ENCODE peak calls at places on chromosomes 2 and 18, in ten cellular contexts. One of them, this sample, is unnamed.

GRCh38 chr2:96530474-96531357 is 5.8 kb upstream of the ARID5A start:
- DNase-seq in CD4-positive, alpha-beta T cell: no peak
- DNase-seq in fibroblast of mammary gland: no peak
- DNase-seq in Panc1: no peak
- DNase-seq in BJ: no peak
- DNase-seq in choroid plexus epithelial cell: no peak
- DNase-seq in progenitor cell of endocrine pancreas: no peak
- DNase-seq in A549: no peak
- DNase-seq in fibroblast of pulmonary artery: no peak
- DNase-seq in pancreas: no peak
- DNase-seq in this sample: no peak

GRCh38 chr2:172484253-172484652 is 56.9 kb downstream of the ITGA6 start:
- DNase-seq in BJ: no peak
- DNase-seq in CD4-positive, alpha-beta T cell: no peak
- DNase-seq in fibroblast of mammary gland: peak; percentile 30
- DNase-seq in pancreas: no peak
- DNase-seq in choroid plexus epithelial cell: peak; percentile 55
- DNase-seq in A549: peak; percentile 24
- DNase-seq in Panc1: no peak
- DNase-seq in fibroblast of pulmonary artery: peak; percentile 46
- DNase-seq in progenitor cell of endocrine pancreas: no peak
- DNase-seq in this sample: peak; percentile 18

GRCh38 chr2:202541137-202541536 is 93.6 kb upstream of the FAM117B start:
- DNase-seq in choroid plexus epithelial cell: no peak
- DNase-seq in BJ: no peak
- DNase-seq in Panc1: no peak
- DNase-seq in fibroblast of pulmonary artery: peak; percentile 25
- DNase-seq in A549: no peak
- DNase-seq in progenitor cell of endocrine pancreas: no peak
- DNase-seq in CD4-positive, alpha-beta T cell: no peak
- DNase-seq in fibroblast of mammary gland: no peak
- DNase-seq in pancreas: no peak
- DNase-seq in this sample: no peak

GRCh38 chr2:8848328-8849100 is 11.1 kb upstream of the KIDINS220 start:
- DNase-seq in fibroblast of mammary gland: no peak
- DNase-seq in choroid plexus epithelial cell: no peak
- DNase-seq in fibroblast of pulmonary artery: no peak
- DNase-seq in pancreas: no peak
- DNase-seq in A549: no peak
- DNase-seq in BJ: no peak
- DNase-seq in Panc1: no peak
- DNase-seq in CD4-positive, alpha-beta T cell: no peak
- DNase-seq in progenitor cell of endocrine pancreas: no peak
- DNase-seq in this sample: no peak

GRCh38 chr2:175817200-175817599 is 184.9 kb downstream of the LNPK start:
- DNase-seq in progenitor cell of endocrine pancreas: no peak
- DNase-seq in pancreas: no peak
- DNase-seq in fibroblast of pulmonary artery: no peak
- DNase-seq in Panc1: no peak
- DNase-seq in A549: no peak
- DNase-seq in fibroblast of mammary gland: no peak
- DNase-seq in choroid plexus epithelial cell: no peak
- DNase-seq in CD4-positive, alpha-beta T cell: no peak
- DNase-seq in BJ: no peak
- DNase-seq in this sample: no peak

GRCh38 chr2:68225119-68225632 is 27.2 kb downstream of the PPP3R1 start:
- DNase-seq in CD4-positive, alpha-beta T cell: no peak
- DNase-seq in pancreas: no peak
- DNase-seq in fibroblast of pulmonary artery: peak; percentile 34
- DNase-seq in BJ: no peak
- DNase-seq in fibroblast of mammary gland: peak; percentile 54
- DNase-seq in Panc1: peak; percentile 30
- DNase-seq in A549: peak; percentile 77
- DNase-seq in choroid plexus epithelial cell: peak; percentile 65
- DNase-seq in progenitor cell of endocrine pancreas: no peak
- DNase-seq in this sample: no peak

GRCh38 chr2:107719781-107720180 is 106.9 kb upstream of the RGPD4 start:
- DNase-seq in progenitor cell of endocrine pancreas: no peak
- DNase-seq in fibroblast of mammary gland: no peak
- DNase-seq in choroid plexus epithelial cell: no peak
- DNase-seq in A549: no peak
- DNase-seq in pancreas: no peak
- DNase-seq in CD4-positive, alpha-beta T cell: no peak
- DNase-seq in Panc1: no peak
- DNase-seq in BJ: no peak
- DNase-seq in fibroblast of pulmonary artery: no peak
- DNase-seq in this sample: no peak

GRCh38 chr2:95061601-95062183 is 36.2 kb downstream of the MAL start:
- DNase-seq in BJ: no peak
- DNase-seq in fibroblast of mammary gland: no peak
- DNase-seq in pancreas: no peak
- DNase-seq in progenitor cell of endocrine pancreas: no peak
- DNase-seq in choroid plexus epithelial cell: no peak
- DNase-seq in A549: no peak
- DNase-seq in Panc1: no peak
- DNase-seq in CD4-positive, alpha-beta T cell: no peak
- DNase-seq in fibroblast of pulmonary artery: no peak
- DNase-seq in this sample: no peak

GRCh38 chr2:184765048-184765881 is 166.9 kb downstream of the ZNF804A start:
- DNase-seq in A549: no peak
- DNase-seq in CD4-positive, alpha-beta T cell: no peak
- DNase-seq in BJ: no peak
- DNase-seq in fibroblast of pulmonary artery: no peak
- DNase-seq in Panc1: no peak
- DNase-seq in fibroblast of mammary gland: no peak
- DNase-seq in progenitor cell of endocrine pancreas: no peak
- DNase-seq in choroid plexus epithelial cell: peak; percentile 11
- DNase-seq in pancreas: no peak
- DNase-seq in this sample: no peak

GRCh38 chr2:38030590-38031326 is 45.2 kb downstream of the CYP1B1 start:
- DNase-seq in CD4-positive, alpha-beta T cell: no peak
- DNase-seq in Panc1: no peak
- DNase-seq in fibroblast of pulmonary artery: peak; percentile 17
- DNase-seq in fibroblast of mammary gland: peak; percentile 65
- DNase-seq in A549: no peak
- DNase-seq in progenitor cell of endocrine pancreas: no peak
- DNase-seq in choroid plexus epithelial cell: peak; percentile 56
- DNase-seq in BJ: no peak
- DNase-seq in pancreas: no peak
- DNase-seq in this sample: no peak

GRCh38 chr2:227180286-227180685 is 15.9 kb downstream of the COL4A3 start:
- DNase-seq in progenitor cell of endocrine pancreas: no peak
- DNase-seq in Panc1: no peak
- DNase-seq in fibroblast of pulmonary artery: no peak
- DNase-seq in pancreas: no peak
- DNase-seq in CD4-positive, alpha-beta T cell: no peak
- DNase-seq in fibroblast of mammary gland: no peak
- DNase-seq in A549: peak; percentile 15
- DNase-seq in choroid plexus epithelial cell: no peak
- DNase-seq in BJ: no peak
- DNase-seq in this sample: no peak

GRCh38 chr2:8605350-8606065 is 76.3 kb upstream of the ID2 start:
- DNase-seq in fibroblast of pulmonary artery: no peak
- DNase-seq in choroid plexus epithelial cell: peak; percentile 57
- DNase-seq in CD4-positive, alpha-beta T cell: no peak
- DNase-seq in A549: peak; percentile 79
- DNase-seq in progenitor cell of endocrine pancreas: no peak
- DNase-seq in fibroblast of mammary gland: peak; percentile 46
- DNase-seq in Panc1: peak; percentile 18
- DNase-seq in pancreas: no peak
- DNase-seq in BJ: peak; percentile 10
- DNase-seq in this sample: peak; percentile 59

GRCh38 chr2:134075204-134075603 is 178.7 kb upstream of the MGAT5 start:
- DNase-seq in Panc1: no peak
- DNase-seq in fibroblast of pulmonary artery: no peak
- DNase-seq in choroid plexus epithelial cell: no peak
- DNase-seq in BJ: no peak
- DNase-seq in CD4-positive, alpha-beta T cell: no peak
- DNase-seq in fibroblast of mammary gland: no peak
- DNase-seq in progenitor cell of endocrine pancreas: no peak
- DNase-seq in A549: no peak
- DNase-seq in pancreas: no peak
- DNase-seq in this sample: no peak

GRCh38 chr2:239441261-239441701 is 40.5 kb upstream of the HDAC4 start:
- DNase-seq in fibroblast of mammary gland: no peak
- DNase-seq in CD4-positive, alpha-beta T cell: no peak
- DNase-seq in choroid plexus epithelial cell: no peak
- DNase-seq in Panc1: no peak
- DNase-seq in BJ: no peak
- DNase-seq in pancreas: no peak
- DNase-seq in fibroblast of pulmonary artery: no peak
- DNase-seq in A549: no peak
- DNase-seq in progenitor cell of endocrine pancreas: no peak
- DNase-seq in this sample: no peak

GRCh38 chr2:63741884-63742583 is 99.7 kb upstream of the UGP2 start:
- DNase-seq in Panc1: no peak
- DNase-seq in A549: peak; percentile 29
- DNase-seq in pancreas: no peak
- DNase-seq in fibroblast of pulmonary artery: no peak
- DNase-seq in BJ: no peak
- DNase-seq in progenitor cell of endocrine pancreas: no peak
- DNase-seq in choroid plexus epithelial cell: peak; percentile 72
- DNase-seq in CD4-positive, alpha-beta T cell: no peak
- DNase-seq in fibroblast of mammary gland: peak; percentile 34
- DNase-seq in this sample: peak; percentile 39

GRCh38 chr2:17813015-17813741 is 3.1 kb upstream of the MSGN1 start:
- DNase-seq in fibroblast of pulmonary artery: no peak
- DNase-seq in choroid plexus epithelial cell: peak; percentile 16
- DNase-seq in BJ: no peak
- DNase-seq in Panc1: no peak
- DNase-seq in progenitor cell of endocrine pancreas: no peak
- DNase-seq in fibroblast of mammary gland: peak; percentile 69
- DNase-seq in CD4-positive, alpha-beta T cell: no peak
- DNase-seq in A549: no peak
- DNase-seq in pancreas: no peak
- DNase-seq in this sample: peak; percentile 20

GRCh38 chr18:36376361-36376760 is 78.8 kb downstream of the FHOD3 start:
- DNase-seq in progenitor cell of endocrine pancreas: no peak
- DNase-seq in A549: no peak
- DNase-seq in fibroblast of mammary gland: peak; percentile 67
- DNase-seq in CD4-positive, alpha-beta T cell: no peak
- DNase-seq in pancreas: no peak
- DNase-seq in Panc1: no peak
- DNase-seq in fibroblast of pulmonary artery: peak; percentile 22
- DNase-seq in choroid plexus epithelial cell: peak; percentile 14
- DNase-seq in BJ: no peak
- DNase-seq in this sample: peak; percentile 61

GRCh38 chr2:197079414-197079813 is 152.9 kb upstream of the PGAP1 start:
- DNase-seq in A549: no peak
- DNase-seq in pancreas: no peak
- DNase-seq in CD4-positive, alpha-beta T cell: no peak
- DNase-seq in choroid plexus epithelial cell: no peak
- DNase-seq in BJ: no peak
- DNase-seq in progenitor cell of endocrine pancreas: no peak
- DNase-seq in fibroblast of pulmonary artery: no peak
- DNase-seq in fibroblast of mammary gland: no peak
- DNase-seq in Panc1: no peak
- DNase-seq in this sample: no peak

GRCh38 chr2:206392118-206392517 is 51.2 kb upstream of the ADAM23 start:
- DNase-seq in progenitor cell of endocrine pancreas: no peak
- DNase-seq in CD4-positive, alpha-beta T cell: no peak
- DNase-seq in pancreas: no peak
- DNase-seq in fibroblast of pulmonary artery: peak; percentile 68
- DNase-seq in choroid plexus epithelial cell: peak; percentile 79
- DNase-seq in fibroblast of mammary gland: peak; percentile 63
- DNase-seq in Panc1: no peak
- DNase-seq in A549: peak; percentile 59
- DNase-seq in BJ: no peak
- DNase-seq in this sample: peak; percentile 6
- TF ChIP-seq CTCF in progenitor cell of endocrine pancreas: peak; percentile 44
- TF ChIP-seq CTCF in CD4-positive, alpha-beta T cell: peak; percentile 19
- TF ChIP-seq CTCF in pancreas: no peak
- TF ChIP-seq CTCF in fibroblast of pulmonary artery: peak; percentile 57
- TF ChIP-seq CTCF in choroid plexus epithelial cell: peak; percentile 72
- TF ChIP-seq CTCF in fibroblast of mammary gland: peak; percentile 64
- TF ChIP-seq CTCF in Panc1: peak; percentile 68
- TF ChIP-seq CTCF in A549: peak; percentile 60
- TF ChIP-seq CTCF in BJ: peak; percentile 52
- TF ChIP-seq CTCF in this sample: peak; percentile 51

GRCh38 chr2:117056376-117056748 is 758.1 kb upstream of the DDX18 start:
- DNase-seq in fibroblast of mammary gland: no peak
- DNase-seq in Panc1: no peak
- DNase-seq in progenitor cell of endocrine pancreas: no peak
- DNase-seq in BJ: no peak
- DNase-seq in choroid plexus epithelial cell: no peak
- DNase-seq in fibroblast of pulmonary artery: no peak
- DNase-seq in CD4-positive, alpha-beta T cell: no peak
- DNase-seq in A549: no peak
- DNase-seq in pancreas: no peak
- DNase-seq in this sample: no peak
- TF ChIP-seq CTCF in fibroblast of mammary gland: no peak
- TF ChIP-seq CTCF in Panc1: peak; percentile 3
- TF ChIP-seq CTCF in progenitor cell of endocrine pancreas: no peak
- TF ChIP-seq CTCF in BJ: no peak
- TF ChIP-seq CTCF in choroid plexus epithelial cell: no peak
- TF ChIP-seq CTCF in fibroblast of pulmonary artery: no peak
- TF ChIP-seq CTCF in CD4-positive, alpha-beta T cell: no peak
- TF ChIP-seq CTCF in A549: no peak
- TF ChIP-seq CTCF in pancreas: no peak
- TF ChIP-seq CTCF in this sample: no peak

DNA sequence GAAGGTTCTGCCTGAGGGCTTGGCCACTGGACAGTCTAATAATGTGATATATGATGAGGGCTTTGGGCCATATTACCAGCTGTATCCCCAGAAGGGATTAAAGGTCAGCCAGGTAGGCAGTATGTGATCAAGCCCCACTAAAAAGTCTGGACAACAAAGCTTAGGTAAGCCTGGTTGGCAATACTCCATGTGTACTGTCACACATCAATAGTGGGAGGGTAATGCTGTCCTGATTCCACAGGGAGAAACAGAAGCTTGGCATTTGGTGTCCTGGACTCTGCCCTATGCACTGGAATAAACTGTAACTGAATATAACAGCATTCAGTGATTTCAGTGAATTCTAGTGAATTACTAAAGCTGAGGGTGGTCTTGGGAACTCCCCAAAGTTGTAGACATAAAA is 113.0 kb downstream of the PIGN start:
- DNase-seq in CD4-positive, alpha-beta T cell: no peak
- DNase-seq in Panc1: no peak
- DNase-seq in fibroblast of pulmonary artery: no peak
- DNase-seq in progenitor cell of endocrine pancreas: no peak
- DNase-seq in choroid plexus epithelial cell: no peak
- DNase-seq in fibroblast of mammary gland: no peak
- DNase-seq in BJ: no peak
- DNase-seq in A549: no peak
- DNase-seq in pancreas: no peak
- DNase-seq in this sample: no peak
- TF ChIP-seq CTCF in CD4-positive, alpha-beta T cell: no peak
- TF ChIP-seq CTCF in Panc1: no peak
- TF ChIP-seq CTCF in fibroblast of pulmonary artery: no peak
- TF ChIP-seq CTCF in progenitor cell of endocrine pancreas: no peak
- TF ChIP-seq CTCF in choroid plexus epithelial cell: no peak
- TF ChIP-seq CTCF in fibroblast of mammary gland: no peak
- TF ChIP-seq CTCF in BJ: no peak
- TF ChIP-seq CTCF in A549: no peak
- TF ChIP-seq CTCF in pancreas: no peak
- TF ChIP-seq CTCF in this sample: no peak

DNA sequence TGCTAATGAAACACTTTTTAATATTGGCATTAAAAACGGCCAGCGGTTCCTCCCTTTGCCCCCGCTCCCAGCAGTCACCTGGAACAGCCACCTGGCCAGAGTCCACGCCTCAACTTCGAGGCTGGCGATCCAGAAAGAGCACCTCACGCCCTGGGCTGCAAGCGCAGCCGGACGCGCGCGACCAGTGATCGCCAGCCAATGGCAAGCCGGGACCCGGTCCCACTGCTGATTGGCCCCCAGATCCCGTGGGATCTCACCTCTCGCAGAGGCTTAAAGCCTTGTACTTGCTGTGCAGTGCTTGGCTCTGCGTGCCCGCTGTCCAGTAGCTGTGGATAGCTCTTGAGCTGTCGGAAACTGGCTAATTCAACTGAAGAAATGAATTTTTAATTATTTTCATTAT is 4.1 kb upstream of the RBM45 start:
- DNase-seq in fibroblast of pulmonary artery: no peak
- DNase-seq in pancreas: no peak
- DNase-seq in Panc1: no peak
- DNase-seq in fibroblast of mammary gland: no peak
- DNase-seq in BJ: no peak
- DNase-seq in choroid plexus epithelial cell: no peak
- DNase-seq in progenitor cell of endocrine pancreas: no peak
- DNase-seq in CD4-positive, alpha-beta T cell: no peak
- DNase-seq in A549: no peak
- DNase-seq in this sample: no peak
- TF ChIP-seq CTCF in fibroblast of pulmonary artery: no peak
- TF ChIP-seq CTCF in pancreas: no peak
- TF ChIP-seq CTCF in Panc1: no peak
- TF ChIP-seq CTCF in fibroblast of mammary gland: no peak
- TF ChIP-seq CTCF in BJ: no peak
- TF ChIP-seq CTCF in choroid plexus epithelial cell: no peak
- TF ChIP-seq CTCF in progenitor cell of endocrine pancreas: no peak
- TF ChIP-seq CTCF in CD4-positive, alpha-beta T cell: no peak
- TF ChIP-seq CTCF in A549: no peak
- TF ChIP-seq CTCF in this sample: no peak

This sample was measured in HFFc6.